ENCODE peak calls at places on chromosomes 11 and 22, in eight cellular contexts. G, J, M, A, D, H, F and L are unnamed samples.

GRCh38 chr11:111548542-111548941 is 8.0 kb downstream of the LAYN start:
- DNase-seq in M (no peak), A (no peak), H (no peak), F (no peak), G (no peak), J (no peak), D (peak), L (no peak)

GRCh38 chr11:113675003-113675471 is 31.1 kb downstream of the TMPRSS5 start:
- DNase-seq in F (no peak), H (peak), J (no peak), G (peak), A (no peak), D (no peak), M (no peak), L (peak)

GRCh38 chr11:21426931-21427330 is 757.5 kb downstream of the NELL1 start:
- DNase-seq in M (no peak), D (peak), H (no peak), J (no peak), F (no peak), G (no peak), A (no peak), L (no peak)

GRCh38 chr22:49305215-49305965 is 522.3 kb downstream of the BRD1 start:
- DNase-seq in A (peak), J (peak), G (no peak), F (peak), H (no peak), D (peak), M (peak), L (no peak)

GRCh38 chr11:72239296-72239848 is 4.6 kb downstream of the PHOX2A start:
- DNase-seq in H (peak), F (peak), J (no peak), A (no peak), D (no peak), M (no peak), G (peak), L (peak)

GRCh38 chr11:57885298-57886035 is 123.9 kb downstream of the CTNND1 start:
- DNase-seq in D (no peak), M (no peak), F (no peak), A (peak), G (peak), H (peak), J (no peak), L (no peak)

GRCh38 chr11:71895961-71896360 is 17.7 kb downstream of the DEFB131B start:
- DNase-seq in D (no peak), J (no peak), F (no peak), M (no peak), A (no peak), H (no peak), G (no peak), L (no peak)

GRCh38 chr11:8828580-8829358 is 82.2 kb upstream of the AKIP1 start:
- DNase-seq in M (no peak), H (peak), J (no peak), A (no peak), G (no peak), F (no peak), D (no peak), L (no peak)

GRCh38 chr22:44211946-44212930 is 31.5 kb downstream of the PARVG start:
- DNase-seq in D (peak), G (no peak), J (peak), F (no peak), M (no peak), H (peak), A (peak), L (no peak)

GRCh38 chr22:24008381-24009226 is 2.5 kb upstream of the CABIN1 start:
- DNase-seq in F (no peak), M (no peak), A (no peak), H (no peak), G (no peak), D (no peak), J (no peak), L (no peak)

GRCh38 chr11:102154806-102155205 is 44.6 kb downstream of the YAP1 start:
- DNase-seq in F (no peak), G (no peak), J (no peak), M (no peak), H (no peak), A (no peak), D (no peak), L (no peak)

GRCh38 chr11:23278121-23278520 is 417.8 kb upstream of the CCDC179 start:
- DNase-seq in A (no peak), D (no peak), G (no peak), F (no peak), M (no peak), J (no peak), H (peak), L (no peak)